ENCODE peak calls at places on chromosomes 6 and 20, in five cellular contexts. N is HCT116, L is sigmoid colon, G is endothelial cell of umbilical vein, K is right lobe of liver. X is an unnamed sample. For H3K36me3, the result is how much of the 10 kb centered on the place peaks cover.

GRCh38 chr6:4668271-4669179 is 107.7 kb upstream of the CDYL start:
- DNase-seq in G (no peak), N (no peak), K (no peak), L (no peak), X (no peak)

GRCh38 chr6:31697555-31697954 is 5.6 kb downstream of the ABHD16A start:
- DNase-seq in G (no peak), K (no peak), L (no peak), N (no peak), X (no peak)

GRCh38 chr20:48015943-48016723 is 230.9 kb upstream of the SULF2 start:
- DNase-seq in G (no peak), L (no peak), K (no peak), N (no peak), X (no peak)

GRCh38 chr20:37669062-37669772 is 24.6 kb upstream of the CTNNBL1 start:
- DNase-seq in L (no peak), N (no peak), G (no peak), K (no peak), X (no peak)

GRCh38 chr6:169220068-169220964 is 33.3 kb downstream of the THBS2 start:
- DNase-seq in G (no peak), N (no peak), K (no peak), L (peak), X (no peak)

GRCh38 chr6:90062667-90063066 is 168.4 kb downstream of the GJA10 start:
- DNase-seq in L (no peak), N (no peak), G (no peak), K (no peak), X (no peak)

GRCh38 chr6:105981002-105981887 is 104.9 kb upstream of the PRDM1 start:
- DNase-seq in L (peak), G (no peak), K (peak), N (no peak), X (no peak)

GRCh38 chr20:48609491-48609978 is 218.3 kb downstream of the PREX1 start:
- DNase-seq in L (no peak), N (no peak), G (no peak), K (no peak), X (peak)

GRCh38 chr20:14879020-14879697 is 541.7 kb upstream of the FLRT3 start:
- DNase-seq in G (peak), L (no peak), N (peak), K (no peak), X (no peak)

GRCh38 chr6:31763617-31763940 is 1.1 kb downstream of the SAPCD1 start:
- DNase-seq in G (peak), N (no peak), L (no peak), K (no peak), X (no peak)

GRCh38 chr6:150395388-150396009 is 26.7 kb downstream of the IYD start:
- DNase-seq in L (no peak), K (peak), G (peak), N (peak), X (no peak)

GRCh38 chr6:30556964-30557682 is at the start of gene PRR3:
- DNase-seq in K (peak), G (peak), N (no peak), L (peak), X (peak)

GRCh38 chr6:35181933-35182612 is 31.7 kb upstream of the SCUBE3 start:
- DNase-seq in N (peak), L (peak), G (peak), K (no peak), X (peak)

GRCh38 chr20:41366546-41367392 is at the start of gene EMILIN3:
- DNase-seq in L (no peak), G (no peak), N (no peak), K (no peak), X (no peak)

GRCh38 chr6:156787569-156788492 is 10.7 kb downstream of the ARID1B start:
- DNase-seq in N (no peak), L (no peak), G (no peak), K (no peak), X (no peak)

GRCh38 chr6:116059713-116060571 is 749 bp downstream of the FRK start:
- DNase-seq in G (no peak), L (no peak), N (no peak), K (no peak), X (peak)

GRCh38 chr6:165135889-165136288 is 173.5 kb downstream of the C6orf118 start:
- DNase-seq in K (no peak), G (no peak), N (no peak), L (no peak), X (no peak)

GRCh38 chr6:23654745-23655144 is 471.3 kb upstream of the NRSN1 start:
- DNase-seq in G (no peak), K (peak), N (no peak), L (no peak), X (no peak)

GRCh38 chr6:45930419-45931059 is 85.1 kb downstream of the CLIC5 start:
- DNase-seq in N (peak), G (peak), K (peak), L (no peak), X (peak)

GRCh38 chr6:161019324-161019839 is 27.8 kb downstream of the MAP3K4 start:
- DNase-seq in N (no peak), K (no peak), G (no peak), L (no peak), X (no peak)

GRCh38 chr6:75065524-75065923 is 140.3 kb downstream of the COL12A1 start:
- DNase-seq in G (peak), K (peak), L (no peak), N (peak), X (no peak)

GRCh38 chr6:81214414-81215091 is 537.9 kb downstream of the TENT5A start:
- DNase-seq in G (no peak), L (no peak), K (no peak), N (no peak), X (no peak)

GRCh38 chr6:81216668-81217067 is 535.8 kb downstream of the TENT5A start:
- DNase-seq in N (no peak), L (no peak), G (no peak), K (no peak), X (no peak)

DNA sequence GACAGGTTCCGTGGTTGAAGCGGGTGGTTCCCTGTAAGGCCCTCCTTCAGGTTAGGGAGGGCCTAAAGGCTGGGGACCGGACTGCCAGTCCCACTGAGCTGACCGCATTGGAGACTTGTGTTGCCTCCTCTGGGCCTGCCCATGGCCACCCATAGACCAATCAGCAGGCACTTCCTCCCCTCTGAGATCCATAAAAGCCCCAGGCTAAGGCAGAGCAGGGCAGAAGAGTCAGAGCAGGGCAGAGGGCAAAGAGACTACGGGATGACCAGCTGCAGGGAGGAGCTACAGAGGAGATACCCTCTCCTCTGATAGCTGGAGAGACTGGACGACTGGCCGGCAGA is 537.4 kb downstream of the TENT5A start:
- DNase-seq in L (no peak), G (no peak), N (no peak), K (no peak), X (no peak)
- H3K36me3 ChIP-seq in L (under half), G (under half), N (under half), K (under half), X (under half)

DNA sequence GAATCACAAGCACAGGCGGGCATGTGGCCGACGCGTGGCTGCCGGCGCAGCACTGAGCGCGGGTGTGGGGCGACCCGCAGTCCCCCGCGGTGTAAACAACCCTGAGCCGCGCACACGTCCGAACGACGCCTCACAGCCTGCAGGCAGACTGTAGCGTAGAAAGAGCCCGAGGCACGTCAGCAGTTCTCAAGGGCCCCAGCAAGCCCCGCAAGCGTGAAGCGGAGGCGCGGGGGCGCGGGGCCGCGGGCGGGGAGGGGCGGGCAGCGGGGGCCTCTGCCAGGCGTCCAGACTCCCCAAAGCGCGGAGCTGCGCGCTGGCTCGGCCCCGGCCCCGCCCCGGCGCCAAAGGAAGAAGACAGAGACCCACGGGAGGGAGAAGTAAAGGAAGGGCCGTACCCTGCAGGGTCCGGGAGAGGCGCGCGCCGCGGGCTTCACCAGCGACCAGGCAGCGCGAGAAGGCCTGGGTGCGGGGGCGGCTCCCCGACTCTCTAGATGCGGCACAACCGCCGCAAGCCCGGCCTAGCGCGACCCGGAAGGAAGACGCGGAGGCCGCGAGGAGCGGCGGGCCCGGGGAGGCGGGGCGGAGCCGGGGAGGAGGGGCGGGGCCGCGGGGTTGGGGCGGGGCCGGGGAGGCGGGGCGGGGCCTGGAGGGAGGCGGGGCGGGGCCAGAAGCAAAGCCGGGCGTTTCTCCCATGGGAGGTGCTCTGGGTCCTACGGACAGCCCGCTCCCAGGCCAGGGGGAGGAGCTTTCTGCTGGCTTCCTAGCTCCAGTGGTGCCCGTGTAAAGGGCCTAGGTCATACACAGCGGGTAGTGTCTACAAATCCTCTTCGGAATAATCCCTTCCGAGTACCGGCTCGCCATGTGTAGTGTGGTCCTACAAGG is at the start of gene FBXL4:
- DNase-seq in N (peak), K (peak), G (peak), L (peak), X (peak)
- TF ChIP-seq POLR2A in N (peak), K (peak), G (peak), L (peak), X (peak)

GRCh38 chr6:47254051-47254450 is 55.7 kb downstream of the TNFRSF21 start:
- DNase-seq in K (no peak), N (no peak), G (no peak), L (no peak), X (no peak)

GRCh38 chr6:47250302-47250701 is 59.4 kb downstream of the TNFRSF21 start:
- DNase-seq in N (no peak), L (no peak), G (no peak), K (no peak), X (no peak)

GRCh38 chr6:47252636-47253035 is 57.1 kb downstream of the TNFRSF21 start:
- DNase-seq in K (no peak), N (no peak), G (no peak), L (no peak), X (no peak)

GRCh38 chr6:47253136-47253535 is 56.6 kb downstream of the TNFRSF21 start:
- DNase-seq in G (no peak), L (no peak), K (no peak), N (no peak), X (no peak)

DNA sequence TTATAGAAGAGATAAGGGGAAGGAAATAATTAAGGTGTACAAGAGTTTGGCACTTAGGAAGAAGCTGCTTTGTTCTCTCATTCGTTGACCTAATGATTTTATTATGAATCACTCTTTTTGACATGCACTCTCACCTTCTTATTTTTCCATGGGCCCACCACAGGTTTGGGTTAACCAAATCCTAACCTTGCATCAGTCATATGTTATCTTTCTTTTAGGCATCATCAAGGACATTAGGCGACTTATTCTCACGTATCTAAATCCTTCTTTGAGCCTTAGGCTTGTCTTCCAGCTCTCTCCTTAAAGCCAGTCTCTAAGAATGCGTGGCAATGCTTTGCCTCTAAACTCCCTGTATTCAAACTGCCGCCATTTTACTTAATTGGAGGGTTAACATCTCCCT is 58.3 kb downstream of the TNFRSF21 start:
- DNase-seq in K (no peak), L (no peak), N (no peak), G (no peak), X (no peak)
- H3K36me3 ChIP-seq in K (under half), L (under half), N (under half), G (under half), X (under half)

DNA sequence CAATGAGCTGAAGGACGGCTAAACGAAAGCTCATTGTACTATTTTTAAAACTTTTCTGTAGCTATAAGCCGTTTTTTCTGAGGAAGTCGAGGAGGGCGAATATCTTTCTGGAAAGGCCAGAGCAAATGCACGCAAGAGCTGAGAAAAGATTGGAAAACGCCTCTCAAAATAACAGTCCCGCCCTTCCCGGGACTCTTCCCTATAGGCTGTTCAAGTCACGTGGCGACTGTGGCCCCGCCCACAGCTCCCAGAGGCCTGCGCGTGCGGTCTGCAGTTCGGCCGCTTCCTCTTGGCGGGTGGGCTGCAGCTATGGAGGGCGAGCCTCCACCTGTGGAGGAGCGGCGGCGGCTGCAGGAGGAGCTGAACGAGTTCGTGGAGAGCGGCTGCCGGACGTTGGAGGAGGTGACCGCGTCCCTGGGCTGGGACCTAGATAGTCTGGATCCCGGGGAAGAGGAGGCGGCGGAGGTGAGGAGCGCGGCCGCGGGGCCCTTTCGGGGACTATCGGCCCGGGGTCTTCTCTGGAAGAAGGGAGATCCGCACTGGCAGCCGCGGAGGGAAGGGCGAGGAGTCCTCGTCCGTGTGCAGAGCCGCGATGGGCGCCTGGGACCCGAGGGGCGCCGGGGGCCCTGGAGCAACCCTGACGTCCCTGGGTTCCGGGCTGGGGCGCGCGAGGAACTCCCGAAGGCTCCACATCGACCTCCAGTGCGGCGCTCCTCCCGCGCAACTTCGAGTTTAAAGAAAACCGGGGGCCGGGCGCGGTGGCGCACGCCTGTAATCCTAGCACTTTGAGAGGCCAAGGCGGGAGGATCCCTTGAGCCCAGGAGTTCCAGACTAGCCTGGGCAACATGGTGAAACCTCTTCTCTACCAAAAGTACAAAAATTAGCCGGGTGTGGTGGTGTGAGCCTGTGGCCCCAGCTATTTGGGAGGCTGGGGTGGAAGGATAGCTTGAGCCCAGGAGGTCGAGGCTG is at the start of gene SNRNP48:
- DNase-seq in L (peak), K (peak), N (peak), G (peak), X (peak)
- TF ChIP-seq POLR2A in L (peak), K (peak), N (peak), G (peak), X (peak)

GRCh38 chr6:33696538-33697518 is 14.7 kb downstream of the UQCC2 start:
- DNase-seq in K (no peak), G (peak), L (no peak), N (no peak), X (peak)
- H3K36me3 ChIP-seq in K (under half), G (under half), L (under half), N (under half), X (under half)

GRCh38 chr6:17280138-17280537 is 1.0 kb upstream of the RBM24 start:
- DNase-seq in G (no peak), N (no peak), K (no peak), L (no peak), X (no peak)

GRCh38 chr6:17281497-17282481 is 628 bp downstream of the RBM24 start:
- DNase-seq in G (peak), L (peak), N (no peak), K (peak), X (no peak)

GRCh38 chr6:17281100-17281496 is at the start of gene RBM24:
- DNase-seq in G (peak), L (peak), N (peak), K (peak), X (no peak)

GRCh38 chr6:17278289-17279061 is 2.7 kb upstream of the RBM24 start:
- DNase-seq in G (peak), L (no peak), N (no peak), K (no peak), X (no peak)

DNA sequence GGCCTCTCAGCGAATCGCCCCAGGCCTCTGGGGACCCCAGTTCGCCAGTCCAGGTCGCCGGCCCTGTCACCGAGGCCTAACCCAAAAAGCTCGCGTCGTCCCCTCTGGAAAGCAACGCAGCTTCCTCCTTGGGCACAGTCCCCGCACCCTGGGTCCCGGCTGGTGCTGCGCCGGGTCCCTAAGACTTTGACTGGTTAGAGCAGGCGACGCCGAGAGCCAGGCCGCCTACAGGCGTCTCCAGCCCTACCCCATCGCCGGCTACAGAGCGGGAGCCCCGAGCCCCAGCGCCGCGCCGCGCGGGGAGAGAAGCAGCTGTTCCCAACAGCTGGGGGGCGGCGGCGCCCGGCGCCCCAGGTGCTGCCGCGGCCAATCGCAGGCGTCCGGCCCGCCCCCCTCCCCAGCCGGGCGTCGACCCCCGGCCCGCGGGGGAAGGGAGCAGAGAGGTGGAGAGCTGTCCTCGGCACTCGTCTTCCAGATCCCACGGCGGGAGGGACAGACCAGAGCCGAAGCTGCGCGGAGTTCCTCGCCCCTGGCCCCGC is 540 bp upstream of the RBM24 start:
- DNase-seq in G (no peak), N (no peak), K (peak), L (peak), X (peak)
- TF ChIP-seq POLR2A in G (no peak), N (no peak), K (no peak), L (no peak), X (no peak)

GRCh38 chr20:58702161-58702510 is 9.5 kb downstream of the NPEPL1 start:
- DNase-seq in G (no peak), L (peak), K (no peak), N (no peak), X (no peak)
- H3K36me3 ChIP-seq in G (under half), L (under half), K (under half), N (under half), X (under half)

GRCh38 chr20:31722388-31723281 is at the start of gene BCL2L1:
- DNase-seq in K (peak), G (peak), N (peak), L (peak), X (peak)
- TF ChIP-seq POLR2A in K (peak), G (peak), N (peak), L (peak), X (peak)

DNA sequence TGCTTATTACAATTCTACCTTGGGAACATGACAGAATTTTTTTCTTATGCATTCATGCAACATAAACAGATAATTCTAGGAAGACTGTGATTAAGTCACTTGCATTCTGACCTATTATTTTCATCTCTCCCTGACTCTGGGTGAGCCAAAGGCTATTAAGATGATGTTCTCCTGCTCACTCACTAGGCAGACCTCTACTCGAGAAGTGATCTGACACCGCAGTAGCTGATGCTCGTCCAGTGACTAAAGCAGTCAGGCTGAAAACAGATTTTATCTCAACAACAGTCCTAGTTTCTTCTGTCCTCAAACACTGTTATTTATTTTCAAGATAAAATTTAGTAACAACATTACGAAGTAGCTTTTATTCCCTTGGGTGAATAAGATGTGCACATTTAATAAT is 17.3 kb downstream of the NAA20 start:
- DNase-seq in N (no peak), G (no peak), L (no peak), K (no peak), X (no peak)
- H3K36me3 ChIP-seq in N (half or more), G (under half), L (half or more), K (half or more), X (under half)